ENCODE peak calls at places on chromosomes 4 and X, in six cellular contexts. W is H1, P is mesenchymal stem cell, Y is mesendoderm, S is IMR-90, E is trophoblast cell. M is an unnamed sample.

GRCh38 chr4:83334425-83335241 is at the start of gene HPSE:
- DNase-seq in W (peak), P (peak), Y (peak), S (peak), E (peak), M (peak)

GRCh38 chr4:154506253-154506652 is 14.7 kb upstream of the DCHS2 start:
- DNase-seq in W (no peak), P (peak), Y (peak), S (peak), E (no peak), M (peak)

GRCh38 chrX:64176876-64177275 is 28.6 kb downstream of the AMER1 start:
- DNase-seq in W (no peak), P (no peak), Y (no peak), S (no peak), E (no peak), M (no peak)

GRCh38 chrX:118346258-118347094 is 570 bp downstream of the WDR44 start:
- DNase-seq in W (no peak), P (peak), Y (peak), S (no peak), E (no peak), M (peak)

GRCh38 chr4:112038861-112039260 is 106.4 kb upstream of the FAM241A start:
- DNase-seq in W (no peak), P (peak), Y (no peak), S (peak), E (no peak), M (no peak)

GRCh38 chr4:153448003-153448731 is 18.0 kb upstream of the TMEM131L start:
- DNase-seq in W (no peak), P (peak), Y (no peak), S (peak), E (no peak), M (no peak)

GRCh38 chrX:11143931-11144678 is 33.0 kb downstream of the HCCS start:
- DNase-seq in W (no peak), P (peak), Y (peak), S (peak), E (peak), M (peak)

GRCh38 chr4:61628727-61629126 is 428.6 kb downstream of the ADGRL3 start:
- DNase-seq in W (no peak), P (no peak), Y (no peak), S (no peak), E (no peak), M (no peak)

GRCh38 chr4:162038112-162038511 is 125.7 kb downstream of the FSTL5 start:
- DNase-seq in W (no peak), P (no peak), Y (no peak), S (no peak), E (no peak), M (no peak)

DNA sequence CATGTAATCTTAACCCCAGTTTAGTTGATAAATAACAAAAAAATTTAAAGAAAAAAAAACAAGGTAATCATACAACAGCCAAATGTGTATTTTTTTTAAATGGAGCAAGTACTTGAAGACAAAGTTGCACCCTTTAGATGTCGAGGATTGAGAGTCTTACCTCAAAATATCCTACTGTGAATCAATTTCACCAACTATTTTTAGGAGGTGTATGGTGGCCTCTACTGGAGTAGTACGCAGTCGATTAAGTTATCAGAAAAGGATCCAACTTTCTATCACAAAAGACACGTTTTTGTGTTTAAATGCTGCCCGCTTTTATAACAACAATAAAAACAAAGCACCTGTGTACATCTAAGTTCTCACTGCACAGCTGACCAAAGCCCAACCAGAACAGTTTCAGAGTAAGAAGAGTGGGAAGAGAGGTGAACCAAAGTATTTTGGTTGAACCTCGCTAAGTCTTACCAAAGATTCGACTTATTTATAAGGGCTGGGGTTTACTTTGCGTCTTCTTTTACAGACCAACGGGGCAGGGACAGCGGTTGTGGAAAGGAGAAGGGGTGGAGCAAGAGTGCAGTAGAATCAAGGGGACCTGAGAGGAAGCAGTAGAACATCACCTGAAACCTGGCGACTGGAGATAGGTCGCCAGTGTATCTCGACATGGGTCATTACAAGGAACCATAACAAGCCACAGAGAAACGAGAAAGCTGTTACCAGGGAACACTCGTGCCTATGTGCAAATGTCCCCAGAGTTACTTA is 1.2 kb downstream of the RPS6KA6 start:
- DNase-seq in W (no peak), P (peak), Y (peak), S (peak), E (no peak), M (no peak)
- H3K4me3 ChIP-seq in W (peak), P (peak), Y (peak), S (peak), E (peak), M (peak)

DNA sequence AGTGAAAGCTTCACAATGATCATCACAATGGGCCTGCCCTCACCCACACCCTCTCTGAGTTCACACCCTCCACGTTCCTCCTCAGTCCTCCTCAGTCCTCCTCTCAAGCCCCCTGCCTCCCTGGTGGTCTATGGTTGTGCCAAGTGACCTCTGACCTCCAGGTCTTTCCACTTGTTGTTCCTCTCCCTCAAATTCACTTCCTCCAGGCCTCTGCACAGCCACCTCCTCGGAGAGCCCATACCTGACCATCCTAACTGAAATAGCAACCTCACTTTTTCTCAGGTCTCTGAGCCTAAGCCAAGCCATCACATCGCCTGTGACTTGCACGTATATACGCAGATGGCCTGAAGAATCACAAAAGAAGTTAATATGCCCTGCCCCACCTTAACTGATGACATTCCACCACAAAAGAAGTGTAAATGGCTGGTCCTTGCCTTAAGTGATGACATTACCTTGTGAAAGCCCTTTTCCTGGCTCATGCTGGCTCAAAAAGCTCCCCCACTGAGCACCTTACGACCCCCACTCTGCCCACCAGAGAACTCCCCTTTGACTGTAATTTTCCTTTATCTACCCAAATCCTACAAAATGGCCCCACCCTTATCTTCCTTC is 293.4 kb upstream of the TENM3 start:
- DNase-seq in W (peak), P (no peak), Y (peak), S (no peak), E (no peak), M (no peak)
- H4K8ac ChIP-seq in W (no peak), P (no peak), Y (no peak), S (no peak), E (no peak), M (no peak)

GRCh38 chr4:39638358-39639239 is at the start of gene SMIM14:
- DNase-seq in W (peak), P (peak), Y (peak), S (peak), E (peak), M (peak)

GRCh38 chr4:39637572-39638357 is 900 bp downstream of the SMIM14 start:
- DNase-seq in W (no peak), P (peak), Y (peak), S (peak), E (peak), M (peak)

GRCh38 chr4:39636786-39637185 is 1.9 kb downstream of the SMIM14 start:
- DNase-seq in W (no peak), P (peak), Y (no peak), S (peak), E (no peak), M (no peak)

GRCh38 chr4:39631700-39632079 is 7.0 kb downstream of the SMIM14 start:
- DNase-seq in W (no peak), P (no peak), Y (no peak), S (no peak), E (no peak), M (no peak)

DNA sequence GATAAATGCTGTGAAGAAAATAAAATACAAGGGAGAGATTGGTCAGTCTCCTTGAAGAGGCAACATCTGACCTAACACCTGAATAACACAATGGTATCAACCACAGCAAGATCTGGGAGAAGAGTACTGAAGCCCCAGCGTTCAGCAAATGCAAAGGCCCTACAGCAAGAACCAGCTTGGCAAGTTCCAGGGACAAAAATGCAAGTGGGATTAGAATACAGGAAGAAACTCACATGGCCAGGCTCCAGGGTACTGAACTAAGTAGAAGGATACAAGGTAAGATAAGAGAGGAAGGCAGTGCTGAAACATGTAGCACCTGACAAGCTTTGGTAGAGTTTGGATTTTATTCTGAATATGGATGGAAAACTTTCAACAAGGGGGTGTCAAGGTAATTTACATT is 3.6 kb downstream of the SMIM14 start:
- DNase-seq in W (no peak), P (no peak), Y (peak), S (no peak), E (peak), M (no peak)
- H3K4me3 ChIP-seq in W (peak), P (no peak), Y (no peak), S (no peak), E (no peak), M (no peak)

DNA sequence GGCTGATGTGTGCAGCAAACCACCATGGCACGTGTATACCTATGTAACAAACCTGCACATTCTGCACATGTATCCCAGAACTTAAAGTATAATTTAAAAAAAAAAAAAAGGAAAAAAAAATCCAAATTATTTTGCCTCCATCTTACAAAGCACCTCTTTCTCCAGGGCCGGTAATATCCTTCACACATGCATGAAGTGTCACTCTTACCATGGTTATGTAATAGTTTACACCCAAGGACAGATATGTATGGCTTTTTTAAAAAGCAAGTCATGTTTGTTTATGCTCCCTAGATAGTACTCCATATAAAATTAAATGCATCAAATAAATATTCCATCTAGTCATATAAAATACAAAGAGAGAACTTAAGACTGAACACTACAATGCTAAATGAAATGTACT is 22.5 kb downstream of the CHIC2 start:
- DNase-seq in W (no peak), P (no peak), Y (no peak), S (no peak), E (no peak), M (no peak)
- H4K8ac ChIP-seq in W (no peak), P (no peak), Y (no peak), S (no peak), E (no peak), M (no peak)

DNA sequence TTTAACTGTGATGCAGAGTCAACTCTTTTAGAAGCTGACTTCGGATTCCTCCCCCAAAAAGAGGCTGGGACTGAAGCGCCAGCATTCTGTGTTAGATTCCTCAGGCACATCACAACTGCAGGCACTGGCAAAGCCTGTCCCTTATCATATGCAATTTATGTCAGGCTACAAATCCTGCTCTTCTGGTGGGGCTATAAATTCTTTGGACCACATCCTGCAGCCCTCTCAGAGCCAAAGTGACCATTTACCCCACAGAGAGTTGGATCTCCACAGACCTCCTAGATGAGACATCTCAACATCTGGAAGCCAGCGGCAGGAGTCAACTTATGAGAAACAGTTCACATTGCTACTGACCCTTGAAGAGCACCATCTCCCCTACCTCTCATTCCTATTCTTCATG is 138.4 kb downstream of the CBR4 start:
- DNase-seq in W (no peak), P (no peak), Y (no peak), S (no peak), E (no peak), M (no peak)
- H3K4me3 ChIP-seq in W (no peak), P (no peak), Y (no peak), S (no peak), E (no peak), M (no peak)

GRCh38 chr4:18081708-18082107 is 60.2 kb upstream of the LCORL start:
- DNase-seq in W (no peak), P (no peak), Y (no peak), S (no peak), E (no peak), M (no peak)

GRCh38 chr4:18071894-18072293 is 50.3 kb upstream of the LCORL start:
- DNase-seq in W (no peak), P (no peak), Y (no peak), S (no peak), E (no peak), M (no peak)

GRCh38 chr4:18077808-18078207 is 56.3 kb upstream of the LCORL start:
- DNase-seq in W (no peak), P (no peak), Y (no peak), S (no peak), E (no peak), M (no peak)

GRCh38 chr4:18075823-18076433 is 54.4 kb upstream of the LCORL start:
- DNase-seq in W (peak), P (no peak), Y (peak), S (peak), E (peak), M (no peak)
- H4K8ac ChIP-seq in W (no peak), P (no peak), Y (no peak), S (no peak), E (peak), M (no peak)

DNA sequence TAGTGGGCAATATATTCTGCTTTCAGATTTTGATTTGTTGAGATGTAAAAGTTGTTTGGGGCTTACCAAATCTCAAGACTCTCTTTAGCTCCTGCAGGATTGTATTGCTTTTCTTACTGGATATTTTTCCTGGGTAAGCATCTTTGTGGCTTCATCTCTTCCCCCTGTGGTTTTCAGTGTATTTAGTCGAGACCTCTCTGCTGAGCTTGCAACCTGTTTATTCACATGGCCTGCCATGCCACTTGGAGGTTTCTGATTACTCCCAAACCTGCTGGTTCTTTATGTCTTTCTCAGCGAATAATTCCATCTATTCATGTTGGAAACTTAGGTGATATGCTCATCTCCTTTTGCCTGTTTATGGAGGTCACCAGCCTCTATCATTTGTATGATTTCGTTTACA is 10.9 kb downstream of the CCNG2 start:
- DNase-seq in W (no peak), P (no peak), Y (no peak), S (no peak), E (no peak), M (no peak)
- H3K4me3 ChIP-seq in W (no peak), P (no peak), Y (no peak), S (no peak), E (no peak), M (no peak)

GRCh38 chr4:138242076-138242829 is at the start of gene SLC7A11:
- DNase-seq in W (peak), P (peak), Y (peak), S (peak), E (peak), M (peak)
- H4K8ac ChIP-seq in W (peak), P (no peak), Y (no peak), S (peak), E (peak), M (no peak)

GRCh38 chrX:49896951-49897350 is 17.7 kb downstream of the USP27X start:
- DNase-seq in W (no peak), P (no peak), Y (no peak), S (no peak), E (no peak), M (no peak)

DNA sequence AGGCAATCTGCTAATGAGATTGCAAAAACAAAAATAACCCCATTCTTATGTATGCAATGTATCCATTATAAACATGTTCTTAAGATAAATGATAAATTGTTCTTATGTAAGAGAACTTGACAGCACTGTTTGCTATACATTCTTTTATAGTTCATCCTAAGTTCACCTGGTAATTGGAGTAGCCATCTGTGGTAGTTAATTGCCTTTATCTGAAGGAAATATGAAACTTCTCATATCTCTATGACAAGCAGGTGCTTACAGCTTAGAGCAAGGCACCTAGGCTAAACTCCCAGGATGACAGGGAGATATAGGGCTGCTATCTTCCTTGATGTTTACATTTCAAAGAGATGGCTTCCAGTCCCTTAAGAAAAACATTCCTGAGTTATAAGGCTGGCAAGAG is 21.3 kb upstream of the CLCN5 start:
- DNase-seq in W (no peak), P (no peak), Y (no peak), S (no peak), E (no peak), M (no peak)
- H3K4me3 ChIP-seq in W (no peak), P (no peak), Y (no peak), S (no peak), E (no peak), M (no peak)